ENCODE peak calls at places on chromosomes 13 and 19, in four cellular contexts. One of them, this sample, is unnamed.

GRCh38 chr13:64278493-64278892 is 2862.8 kb upstream of the PCDH20 start:
- DNase-seq in ureter: no peak
- DNase-seq in endothelial cell: no peak
- DNase-seq in fibroblast of mammary gland: peak
- DNase-seq in this sample: no peak

GRCh38 chr19:30742539-30742938 is 370.4 kb downstream of the ZNF536 start:
- DNase-seq in ureter: no peak
- DNase-seq in endothelial cell: no peak
- DNase-seq in fibroblast of mammary gland: no peak
- DNase-seq in this sample: no peak

GRCh38 chr19:6470173-6470572 is 6.1 kb downstream of the CRB3 start:
- DNase-seq in ureter: no peak
- DNase-seq in endothelial cell: no peak
- DNase-seq in fibroblast of mammary gland: no peak
- DNase-seq in this sample: no peak

GRCh38 chr13:85864963-85865530 is 65.8 kb upstream of the SLITRK6 start:
- DNase-seq in ureter: no peak
- DNase-seq in endothelial cell: peak
- DNase-seq in fibroblast of mammary gland: peak
- DNase-seq in this sample: no peak

GRCh38 chr13:39364797-39365468 is 238.1 kb downstream of the LHFPL6 start:
- DNase-seq in ureter: no peak
- DNase-seq in endothelial cell: no peak
- DNase-seq in fibroblast of mammary gland: peak
- DNase-seq in this sample: no peak

GRCh38 chr13:49292742-49293498 is 45.2 kb downstream of the CDADC1 start:
- DNase-seq in ureter: peak
- DNase-seq in endothelial cell: no peak
- DNase-seq in fibroblast of mammary gland: peak
- DNase-seq in this sample: no peak

GRCh38 chr19:28793391-28794168 is 419.4 kb downstream of the UQCRFS1 start:
- DNase-seq in ureter: no peak
- DNase-seq in endothelial cell: peak
- DNase-seq in fibroblast of mammary gland: no peak
- DNase-seq in this sample: no peak

GRCh38 chr13:109785141-109785891 is 1.1 kb downstream of the IRS2 start:
- DNase-seq in ureter: no peak
- DNase-seq in endothelial cell: peak
- DNase-seq in fibroblast of mammary gland: peak
- DNase-seq in this sample: no peak

GRCh38 chr19:30664358-30665058 is 292.3 kb downstream of the ZNF536 start:
- DNase-seq in ureter: peak
- DNase-seq in endothelial cell: no peak
- DNase-seq in fibroblast of mammary gland: peak
- DNase-seq in this sample: no peak

GRCh38 chr19:42629191-42629590 is 34.5 kb upstream of the CEACAM8 start:
- DNase-seq in ureter: no peak
- DNase-seq in endothelial cell: no peak
- DNase-seq in fibroblast of mammary gland: peak
- DNase-seq in this sample: no peak

GRCh38 chr13:114110091-114110829 is 22.2 kb downstream of the RASA3 start:
- DNase-seq in ureter: no peak
- DNase-seq in endothelial cell: peak
- DNase-seq in fibroblast of mammary gland: peak
- DNase-seq in this sample: no peak

GRCh38 chr19:42024622-42025111 is 30.6 kb upstream of the ATP1A3 start:
- DNase-seq in ureter: no peak
- DNase-seq in endothelial cell: no peak
- DNase-seq in fibroblast of mammary gland: no peak
- DNase-seq in this sample: no peak

GRCh38 chr19:35123573-35123972 is 8.0 kb downstream of the FXYD3 start:
- DNase-seq in ureter: peak
- DNase-seq in endothelial cell: no peak
- DNase-seq in fibroblast of mammary gland: no peak
- DNase-seq in this sample: no peak

GRCh38 chr19:18903146-18904056 is 7.4 kb upstream of the CERS1 start:
- DNase-seq in ureter: no peak
- DNase-seq in endothelial cell: no peak
- DNase-seq in fibroblast of mammary gland: no peak
- DNase-seq in this sample: no peak

GRCh38 chr19:38321646-38322323 is 2.1 kb downstream of the KCNK6 start:
- DNase-seq in ureter: no peak
- DNase-seq in endothelial cell: no peak
- DNase-seq in fibroblast of mammary gland: peak
- DNase-seq in this sample: no peak

GRCh38 chr13:60591348-60591747 is 194.3 kb downstream of the TDRD3 start:
- DNase-seq in ureter: no peak
- DNase-seq in endothelial cell: no peak
- DNase-seq in fibroblast of mammary gland: peak
- DNase-seq in this sample: no peak

GRCh38 chr19:15279326-15279904 is 47.2 kb upstream of the EPHX3 start:
- DNase-seq in ureter: no peak
- DNase-seq in endothelial cell: no peak
- DNase-seq in fibroblast of mammary gland: no peak
- DNase-seq in this sample: no peak